ENCODE peak calls at places on chromosomes 12 and 14, in six cellular contexts. R, I, G, D, P and L are unnamed samples.
A peak's percentile ranks its signal among the peaks of the same experiment; 100 is the strongest.

GRCh38 chr14:44937547-44937946 is 24.2 kb downstream of the KLHL28 start:
- ATAC-seq in R (no peak), I (no peak), G (no peak), D (no peak), P (no peak), L (no peak)

GRCh38 chr14:78164226-78164853 is 5.8 kb upstream of the NRXN3 start:
- ATAC-seq in R (no peak), I (no peak), G (no peak), D (no peak), P (no peak), L (no peak)

GRCh38 chr14:69528930-69529329 is 44.4 kb downstream of the PLEKHD1 start:
- ATAC-seq in R (no peak), I (no peak), G (no peak), D (no peak), P (no peak), L (no peak)

GRCh38 chr12:94867066-94867855 is 136.2 kb downstream of the NDUFA12 start:
- ATAC-seq in R (no peak), I (no peak), G (no peak), D (no peak), P (no peak), L (peak; percentile 33)

GRCh38 chr12:80966001-80966400 is 28.3 kb upstream of the LIN7A start:
- ATAC-seq in R (no peak), I (no peak), G (no peak), D (no peak), P (no peak), L (no peak)

GRCh38 chr14:103973354-103973753 is 31.0 kb upstream of the RD3L start:
- ATAC-seq in R (no peak), I (no peak), G (no peak), D (peak; percentile 39), P (no peak), L (no peak)

GRCh38 chr12:5794156-5794555 is 150.9 kb downstream of the ANO2 start:
- ATAC-seq in R (no peak), I (no peak), G (no peak), D (no peak), P (no peak), L (no peak)

GRCh38 chr12:11834104-11834812 is 184.8 kb downstream of the ETV6 start:
- ATAC-seq in R (peak; percentile 53), I (no peak), G (no peak), D (no peak), P (no peak), L (no peak)